ENCODE peak calls at places on chromosomes 13 and 19, in nine cellular contexts. M is heart left ventricle; T is right cardiac atrium; L is A549; H is SK-N-SH; W is aorta; X is naive thymus-derived CD4-positive, alpha-beta T cell; D is IMR-90; S is right atrium auricular region. N is an unnamed sample.

GRCh38 chr19:17075860-17076538 is 422 bp downstream of the MYO9B start:
- DNase-seq in M (peak; percentile 51), T (peak; percentile 49), L (no peak), H (no peak), W (peak; percentile 72), X (no peak), D (peak; percentile 33), S (no peak), N (no peak)

GRCh38 chr13:44274838-44275237 is 98.8 kb upstream of the SERP2 start:
- DNase-seq in M (no peak), T (no peak), L (no peak), H (peak; percentile 13), W (no peak), X (no peak), D (peak; percentile 39), S (no peak), N (no peak)

GRCh38 chr13:95300625-95301134 is 571 bp downstream of the ABCC4 start:
- DNase-seq in M (peak; percentile 59), T (peak; percentile 63), L (peak; percentile 71), H (peak; percentile 75), W (peak; percentile 63), X (peak; percentile 29), D (peak; percentile 67), S (no peak), N (peak; percentile 73)

GRCh38 chr13:46855664-46856063 is 41.2 kb downstream of the HTR2A start:
- DNase-seq in M (no peak), T (no peak), L (no peak), H (no peak), W (no peak), X (no peak), D (no peak), S (no peak), N (no peak)

GRCh38 chr13:34070006-34070405 is 252.1 kb downstream of the RFC3 start:
- DNase-seq in M (no peak), T (no peak), L (no peak), H (no peak), W (no peak), X (no peak), D (peak; percentile 12), S (no peak), N (no peak)

GRCh38 chr13:31773538-31773937 is 34.2 kb downstream of the RXFP2 start:
- DNase-seq in M (no peak), T (no peak), L (no peak), H (no peak), W (no peak), X (no peak), D (peak; percentile 91), S (no peak), N (no peak)

GRCh38 chr13:111383591-111384440 is 63.4 kb downstream of the TEX29 start:
- DNase-seq in M (no peak), T (no peak), L (no peak), H (no peak), W (no peak), X (peak; percentile 42), D (no peak), S (no peak), N (peak; percentile 27)

GRCh38 chr19:3054972-3055740 is 7.1 kb downstream of the TLE5 start:
- DNase-seq in M (no peak), T (no peak), L (peak; percentile 78), H (no peak), W (no peak), X (no peak), D (peak; percentile 17), S (no peak), N (no peak)

GRCh38 chr13:33323766-33324525 is 38.4 kb upstream of the STARD13 start:
- DNase-seq in M (no peak), T (no peak), L (no peak), H (no peak), W (no peak), X (no peak), D (peak; percentile 63), S (no peak), N (no peak)

GRCh38 chr19:33234092-33234491 is 8.4 kb upstream of the SLC7A10 start:
- DNase-seq in M (no peak), T (no peak), L (no peak), H (no peak), W (peak; percentile 33), X (no peak), D (no peak), S (no peak), N (no peak)

GRCh38 chr19:56720281-56720680 is 48.7 kb upstream of the ZNF835 start:
- DNase-seq in M (peak; percentile 30), T (peak; percentile 50), L (no peak), H (peak; percentile 33), W (no peak), X (no peak), D (no peak), S (no peak), N (no peak)

GRCh38 chr19:13887529-13887928 is 10.6 kb downstream of the NANOS3 start:
- DNase-seq in M (no peak), T (no peak), L (no peak), H (no peak), W (no peak), X (no peak), D (peak; percentile 15), S (no peak), N (no peak)

GRCh38 chr13:35475960-35476943 is at the start of gene MAB21L1:
- DNase-seq in M (peak; percentile 33), T (peak; percentile 18), L (no peak), H (peak; percentile 90), W (no peak), X (peak; percentile 31), D (peak; percentile 19), S (no peak), N (peak; percentile 68)

GRCh38 chr13:61918841-61919240 is 503.2 kb upstream of the PCDH20 start:
- DNase-seq in M (no peak), T (no peak), L (no peak), H (no peak), W (no peak), X (no peak), D (no peak), S (no peak), N (peak; percentile 60)

GRCh38 chr13:61913183-61913582 is 497.5 kb upstream of the PCDH20 start:
- DNase-seq in M (no peak), T (no peak), L (no peak), H (no peak), W (no peak), X (no peak), D (no peak), S (no peak), N (no peak)

GRCh38 chr13:61916483-61916882 is 500.8 kb upstream of the PCDH20 start:
- DNase-seq in M (no peak), T (no peak), L (no peak), H (no peak), W (no peak), X (no peak), D (no peak), S (no peak), N (no peak)
- H3K4me1 ChIP-seq in M (no peaks in the 10 kb centered on the region), T (no peaks in the 10 kb centered on the region), L (no peaks in the 10 kb centered on the region), H (no peaks in the 10 kb centered on the region), W (no peaks in the 10 kb centered on the region), X (no peaks in the 10 kb centered on the region), D (no peaks in the 10 kb centered on the region), S (no peaks in the 10 kb centered on the region), N (no peaks in the 10 kb centered on the region)

DNA sequence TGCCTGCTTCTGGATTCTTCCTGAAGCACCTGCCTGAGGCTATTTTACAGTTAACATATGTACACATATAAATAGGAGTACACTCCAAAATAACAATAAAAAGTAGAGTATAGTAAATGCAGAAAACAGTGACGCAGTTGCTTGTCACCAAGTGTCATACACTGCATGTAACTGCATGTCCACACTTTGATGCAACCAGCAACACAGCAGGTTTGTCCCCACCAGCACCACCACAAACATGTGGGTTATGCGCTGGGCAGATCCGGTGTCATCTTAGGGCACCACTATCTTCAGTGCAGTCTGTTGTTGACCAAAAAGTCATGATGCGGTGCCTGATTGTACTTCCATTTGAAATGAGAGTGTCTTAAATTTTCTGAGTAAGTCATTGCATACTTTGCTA is 51.3 kb downstream of the COL4A2 start:
- DNase-seq in M (no peak), T (no peak), L (no peak), H (no peak), W (no peak), X (no peak), D (no peak), S (no peak), N (peak; percentile 5)
- H3K4me1 ChIP-seq in M (peaks cover 37% of the 10 kb centered on the region), T (peaks cover 22% of the 10 kb centered on the region), L (peaks cover 4% of the 10 kb centered on the region), H (peaks cover 21% of the 10 kb centered on the region), W (peaks cover 8% of the 10 kb centered on the region), X (no peaks in the 10 kb centered on the region), D (peaks cover 13% of the 10 kb centered on the region), S (peaks cover 56% of the 10 kb centered on the region), N (peaks cover 18% of the 10 kb centered on the region)

GRCh38 chr19:51980116-51980736 is 6.4 kb downstream of the ZNF350 start:
- DNase-seq in M (no peak), T (no peak), L (no peak), H (no peak), W (no peak), X (no peak), D (no peak), S (no peak), N (no peak)

GRCh38 chr19:51986309-51987291 is at the start of gene ZNF350:
- DNase-seq in M (peak; percentile 95), T (peak; percentile 93), L (peak; percentile 98), H (peak; percentile 79), W (peak; percentile 94), X (peak; percentile 91), D (peak; percentile 97), S (peak; percentile 94), N (peak; percentile 90)

GRCh38 chr19:51978882-51979281 is 7.8 kb downstream of the ZNF350 start:
- DNase-seq in M (no peak), T (no peak), L (no peak), H (no peak), W (no peak), X (no peak), D (no peak), S (no peak), N (no peak)

DNA sequence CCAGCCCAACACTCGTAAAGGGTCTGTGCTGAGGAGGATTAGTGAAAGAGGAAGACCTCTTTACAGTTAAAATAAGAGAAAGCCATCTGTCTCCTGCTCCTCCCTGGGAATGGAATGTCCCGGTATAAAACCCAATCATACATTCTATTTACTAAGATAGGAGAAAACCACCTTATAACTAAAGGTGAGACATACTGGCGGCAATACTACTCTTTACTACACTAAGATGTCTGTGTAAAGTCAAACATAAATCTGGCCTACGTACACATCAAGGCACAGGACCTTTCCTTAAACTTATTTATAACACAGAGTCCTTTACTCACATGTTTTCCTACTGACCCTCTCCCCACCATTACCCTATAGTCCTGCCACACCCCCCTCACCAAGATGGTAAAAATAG is 3.3 kb downstream of the ZNF350 start:
- DNase-seq in M (no peak), T (no peak), L (no peak), H (no peak), W (no peak), X (no peak), D (no peak), S (no peak), N (no peak)
- H3K4me1 ChIP-seq in M (peaks cover 12% of the 10 kb centered on the region), T (peaks cover 4% of the 10 kb centered on the region), L (no peaks in the 10 kb centered on the region), H (peaks cover 6% of the 10 kb centered on the region), W (no peaks in the 10 kb centered on the region), X (peaks cover 10% of the 10 kb centered on the region), D (no peaks in the 10 kb centered on the region), S (peaks cover 16% of the 10 kb centered on the region), N (no peaks in the 10 kb centered on the region)

DNA sequence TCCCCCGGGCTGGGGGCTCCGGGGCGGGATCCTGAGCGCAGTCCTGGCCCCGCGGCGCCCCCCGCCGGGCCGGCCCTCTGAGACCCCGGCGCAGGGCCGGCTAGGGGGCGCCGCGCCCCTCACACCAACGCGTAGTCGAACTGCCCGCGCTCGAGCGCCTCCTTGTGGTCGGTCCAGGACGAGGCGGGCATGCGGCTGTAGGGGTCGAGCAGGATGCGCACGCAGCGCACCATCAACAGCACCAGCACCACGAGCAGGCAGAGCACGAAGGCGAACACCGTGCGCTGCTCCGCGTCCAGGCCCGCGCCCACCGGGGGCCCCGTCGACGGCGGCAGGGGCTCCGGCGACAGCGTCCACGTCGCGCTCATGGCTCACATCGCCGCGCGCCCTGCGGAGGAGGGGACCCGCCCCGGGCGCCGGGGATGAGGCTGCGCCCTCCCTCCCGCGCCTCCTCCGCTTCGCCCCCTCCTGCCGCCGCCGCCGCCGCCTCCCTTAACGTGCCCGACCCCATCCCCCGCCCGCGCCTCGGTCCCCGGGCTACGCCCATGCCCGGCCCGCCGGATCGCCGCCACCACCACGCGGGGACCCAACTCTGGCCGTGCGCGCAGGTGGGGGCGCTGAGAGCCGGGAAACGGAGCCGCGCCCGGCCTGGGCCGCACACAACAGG is 631 bp downstream of the CTXN1 start:
- DNase-seq in M (peak; percentile 64), T (peak; percentile 71), L (peak; percentile 75), H (peak; percentile 94), W (peak; percentile 79), X (peak; percentile 79), D (peak; percentile 73), S (no peak), N (peak; percentile 98)
- H3K4me1 ChIP-seq in M (peaks cover 43% of the 10 kb centered on the region), T (peaks cover 4% of the 10 kb centered on the region), L (peaks cover 28% of the 10 kb centered on the region), H (peaks cover 63% of the 10 kb centered on the region), W (no peaks in the 10 kb centered on the region), X (peaks cover 14% of the 10 kb centered on the region), D (peaks cover 28% of the 10 kb centered on the region), S (peaks cover 65% of the 10 kb centered on the region), N (peaks cover 5% of the 10 kb centered on the region)

N was measured in endodermal cell.